ENCODE peak calls at places on chromosomes 5 and 9, in seven cellular contexts. N, I, T, W, J, P and U are unnamed samples.

GRCh38 chr5:149838881-149839739 is 105.5 kb downstream of the PDE6A start:
- DNase-seq in W (no peak), T (peak), J (no peak), I (no peak), N (no peak), P (no peak), U (peak)

GRCh38 chr9:893843-894420 is 52.4 kb downstream of the DMRT1 start:
- DNase-seq in I (peak), J (peak), N (peak), P (peak), T (peak), W (peak), U (peak)

GRCh38 chr5:86909896-86910295 is 292.2 kb downstream of the COX7C start:
- DNase-seq in T (peak), W (no peak), I (no peak), N (no peak), J (no peak), P (no peak), U (peak)

GRCh38 chr9:98892296-98892695 is 51.4 kb upstream of the COL15A1 start:
- DNase-seq in I (no peak), T (peak), N (no peak), J (no peak), P (peak), W (no peak), U (no peak)

GRCh38 chr9:83972286-83972685 is 7.7 kb downstream of the HNRNPK start:
- DNase-seq in J (no peak), N (no peak), P (no peak), T (no peak), W (no peak), I (no peak), U (peak)

GRCh38 chr5:87076931-87077330 is 190.8 kb upstream of the RASA1 start:
- DNase-seq in J (no peak), T (peak), P (peak), N (no peak), W (no peak), I (no peak), U (peak)

GRCh38 chr5:13956441-13956840 is 12.0 kb upstream of the DNAH5 start:
- DNase-seq in N (no peak), T (no peak), P (no peak), I (no peak), W (no peak), J (no peak), U (no peak)

GRCh38 chr5:850511-851006 is at the start of gene ZDHHC11:
- DNase-seq in I (no peak), T (no peak), J (no peak), W (peak), N (peak), P (no peak), U (no peak)

GRCh38 chr9:82761911-82762310 is 301.0 kb downstream of the RASEF start:
- DNase-seq in N (no peak), W (no peak), J (no peak), I (no peak), P (no peak), T (no peak), U (no peak)

GRCh38 chr9:82764270-82764669 is 298.7 kb downstream of the RASEF start:
- DNase-seq in T (no peak), N (no peak), P (no peak), J (no peak), I (no peak), W (no peak), U (no peak)

GRCh38 chr9:82757921-82758320 is 305.0 kb downstream of the RASEF start:
- DNase-seq in T (no peak), N (no peak), P (no peak), W (no peak), I (no peak), J (no peak), U (no peak)

DNA sequence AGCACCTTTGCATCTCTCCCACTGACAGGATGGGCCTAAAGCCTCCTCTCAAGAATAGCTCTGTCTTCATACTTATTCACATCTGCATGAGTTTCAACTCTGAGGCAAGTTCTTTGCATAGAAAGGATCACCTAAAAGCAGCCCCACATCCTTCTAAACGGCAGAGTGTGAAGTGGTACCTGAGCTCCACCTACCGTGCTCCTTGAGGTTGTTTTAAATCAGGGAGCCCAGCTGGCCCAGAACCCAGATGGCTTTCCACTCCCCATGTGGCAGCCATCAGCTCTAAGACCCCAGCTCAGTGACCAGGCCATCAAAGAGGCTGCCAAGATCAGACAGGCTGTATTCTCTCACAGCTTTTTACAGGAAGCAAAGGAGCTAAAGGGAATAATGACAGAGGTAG is 299.3 kb downstream of the RASEF start:
- DNase-seq in W (no peak), P (no peak), N (no peak), I (no peak), J (no peak), T (no peak), U (no peak)
- TF ChIP-seq CTCF in W (peak), P (no peak), N (no peak), I (no peak), J (no peak), T (no peak), U (no peak)

DNA sequence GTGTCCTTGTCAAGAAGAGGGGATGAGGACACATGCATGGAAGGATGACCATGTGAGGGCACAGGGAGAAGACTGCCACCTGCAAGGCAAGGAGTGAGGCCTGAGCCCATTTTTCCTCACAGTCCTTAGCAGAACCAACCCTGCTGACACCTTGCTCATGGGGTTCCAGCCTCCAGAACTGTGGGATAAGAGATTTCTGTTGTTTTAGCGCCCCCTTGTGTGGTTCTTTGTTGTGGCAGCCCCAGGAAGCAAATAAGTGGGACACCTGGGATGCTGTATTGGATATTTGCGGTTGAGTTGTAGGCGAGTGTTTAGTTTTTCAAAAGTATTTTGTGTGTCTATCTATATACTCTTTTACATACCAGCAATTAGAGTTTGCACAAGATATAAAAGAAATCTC is 206.4 kb downstream of the NXNL2 start:
- DNase-seq in J (no peak), T (no peak), I (no peak), N (no peak), P (no peak), W (peak), U (peak)
- TF ChIP-seq CTCF in J (peak), T (peak), I (no peak), N (no peak), P (peak), W (peak), U (peak)

GRCh38 chr9:105406369-105406768 is 41.5 kb upstream of the FSD1L start:
- DNase-seq in J (no peak), W (no peak), T (no peak), P (no peak), N (no peak), I (no peak), U (no peak)

GRCh38 chr9:105399117-105399516 is 48.7 kb upstream of the FSD1L start:
- DNase-seq in T (no peak), N (no peak), P (no peak), J (no peak), I (no peak), W (no peak), U (no peak)

GRCh38 chr9:105405514-105406131 is 42.2 kb upstream of the FSD1L start:
- DNase-seq in J (no peak), I (no peak), W (no peak), T (peak), P (no peak), N (no peak), U (no peak)

GRCh38 chr9:105403552-105404246 is 44.1 kb upstream of the FSD1L start:
- DNase-seq in W (no peak), P (no peak), N (no peak), J (no peak), T (no peak), I (no peak), U (no peak)

DNA sequence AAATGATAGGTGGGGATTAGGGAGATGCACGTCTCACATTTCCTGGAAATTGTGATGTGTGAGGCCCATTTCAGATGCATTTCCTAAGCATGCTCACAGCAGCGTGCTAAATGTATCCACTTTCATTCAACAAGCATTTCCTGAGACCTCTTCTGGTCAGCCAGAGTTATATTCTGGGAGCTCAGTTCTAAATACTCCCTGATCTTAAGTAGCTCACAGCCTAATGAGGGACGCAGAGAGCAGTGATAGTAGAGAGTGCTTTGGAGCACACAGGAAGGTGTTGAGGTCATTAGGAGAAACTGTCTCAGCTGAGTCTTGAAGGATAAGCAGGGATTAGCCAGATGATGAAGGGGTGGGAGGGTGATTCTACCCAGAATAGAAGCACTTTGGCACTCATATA is 46.2 kb upstream of the FSD1L start:
- DNase-seq in P (no peak), J (no peak), I (no peak), T (peak), W (no peak), N (no peak), U (peak)
- TF ChIP-seq CTCF in P (peak), J (no peak), I (no peak), T (peak), W (no peak), N (no peak), U (no peak)

GRCh38 chr5:168471785-168472184 is 14.5 kb upstream of the RARS1 start:
- DNase-seq in P (no peak), T (peak), W (no peak), N (no peak), J (no peak), I (no peak), U (peak)
- TF ChIP-seq CTCF in P (no peak), T (no peak), W (no peak), N (no peak), J (no peak), I (no peak), U (no peak)

DNA sequence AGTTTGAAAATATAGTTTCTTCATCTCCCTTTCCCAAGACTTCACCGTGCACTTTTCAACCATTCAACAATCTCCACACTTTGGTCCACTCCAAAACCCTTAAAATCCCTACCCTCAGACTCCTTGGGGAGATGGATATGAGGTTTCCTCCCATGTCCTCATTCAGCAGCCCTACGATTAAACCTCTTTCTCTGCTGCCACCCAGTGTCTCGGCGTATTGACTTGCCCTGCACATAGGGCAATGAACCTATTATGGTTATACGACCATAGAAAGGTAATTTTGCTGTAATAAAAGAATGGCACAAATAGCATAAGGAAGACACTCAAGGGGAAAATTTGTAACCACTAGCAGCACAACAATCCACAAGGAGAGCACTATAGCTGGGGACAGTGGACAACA is 803.5 kb downstream of the TLE1 start:
- DNase-seq in I (no peak), T (no peak), N (no peak), P (no peak), J (no peak), W (no peak), U (peak)
- TF ChIP-seq CTCF in I (no peak), T (no peak), N (no peak), P (no peak), J (no peak), W (peak), U (peak)

DNA sequence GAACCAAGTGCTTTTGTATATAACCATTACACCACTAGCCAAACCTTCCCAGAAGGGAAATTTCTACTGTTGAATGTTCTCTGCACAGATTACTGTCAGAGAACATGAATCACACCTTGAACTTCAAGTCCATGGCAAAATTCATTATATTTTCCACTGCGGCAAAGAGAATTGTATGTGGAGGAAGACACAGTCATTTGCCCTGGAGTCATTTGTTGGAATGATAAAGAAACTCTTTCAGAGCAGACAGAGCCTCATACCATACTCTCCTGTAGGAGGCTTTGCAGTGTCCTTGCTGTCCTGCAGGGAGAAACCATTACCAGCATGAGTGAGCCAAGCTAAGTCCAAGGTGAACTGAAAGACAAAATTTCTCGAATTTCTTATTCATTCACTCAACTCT is 369.0 kb downstream of the ARHGEF28 start:
- DNase-seq in J (no peak), N (no peak), W (no peak), P (no peak), I (no peak), T (no peak), U (no peak)
- TF ChIP-seq CTCF in J (no peak), N (no peak), W (no peak), P (peak), I (no peak), T (no peak), U (no peak)

GRCh38 chr9:75754090-75754489 is 136.4 kb upstream of the PCSK5 start:
- DNase-seq in T (no peak), P (no peak), W (no peak), J (no peak), N (no peak), I (no peak), U (no peak)
- TF ChIP-seq CTCF in T (no peak), P (no peak), W (no peak), J (no peak), N (no peak), I (no peak), U (no peak)

DNA sequence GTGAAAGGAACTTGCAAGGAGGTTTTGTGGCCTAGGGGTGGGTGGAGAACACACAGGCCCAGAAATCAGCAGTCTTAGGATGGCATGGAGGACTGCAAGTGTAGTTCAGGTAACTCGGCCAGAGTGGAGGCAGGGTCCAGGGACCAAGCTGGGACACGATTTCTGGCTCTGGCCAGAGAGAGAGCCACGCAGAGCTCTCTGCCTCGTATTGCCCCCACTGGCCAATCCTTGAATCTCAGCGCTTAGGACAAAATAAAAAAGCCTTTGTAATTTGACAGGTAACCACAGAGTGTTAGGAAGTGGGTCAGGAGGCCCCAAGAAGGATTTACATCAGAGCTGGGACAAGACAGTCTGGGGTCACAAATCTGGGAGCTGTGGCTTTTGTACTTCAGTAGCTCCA is 11.7 kb downstream of the MAP3K1 start:
- DNase-seq in T (no peak), N (no peak), I (no peak), J (peak), P (no peak), W (peak), U (no peak)
- TF ChIP-seq CTCF in T (peak), N (no peak), I (peak), J (peak), P (peak), W (peak), U (peak)

DNA sequence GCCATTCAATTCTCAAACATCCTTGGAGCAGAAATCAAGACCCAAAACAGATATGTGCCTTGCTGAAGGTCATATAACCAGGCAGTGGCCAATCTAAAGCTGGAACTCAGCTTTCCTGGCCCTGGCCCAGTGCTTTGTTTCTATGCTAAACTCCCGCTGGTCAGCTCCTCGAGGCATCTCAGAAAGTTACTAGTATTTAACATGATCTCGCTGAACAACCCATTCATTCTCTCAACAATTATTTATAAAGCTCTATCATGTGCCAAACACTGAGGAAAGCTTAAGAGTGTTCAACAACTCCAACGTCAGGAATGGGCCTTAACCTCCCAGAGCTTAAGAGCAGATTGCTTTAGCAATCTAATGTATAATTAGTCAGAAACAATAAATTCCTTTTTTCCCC is 54.0 kb downstream of the FOXD1 start:
- DNase-seq in I (no peak), N (no peak), W (no peak), J (no peak), P (no peak), T (peak), U (no peak)
- TF ChIP-seq CTCF in I (no peak), N (no peak), W (no peak), J (no peak), P (no peak), T (no peak), U (no peak)